ENCODE peak calls at places on chromosomes 13 and 19, in ten cellular contexts. C is BJ, H is cardiac fibroblast, M is tibial nerve, E is A549, L is lower leg skin, O is HepG2, V is adrenal gland, P is AG10803, K is Caco-2. Z is an unnamed sample.

GRCh38 chr13:113546571-113547247 is 37.8 kb upstream of the TFDP1 start:
- DNase-seq in V (no peak), M (no peak), O (no peak), L (no peak), C (no peak), K (no peak), E (no peak), P (no peak), H (peak; percentile 26), Z (peak; percentile 40)

GRCh38 chr13:110756268-110756667 is 42.8 kb downstream of the ING1 start:
- DNase-seq in P (peak; percentile 42), C (no peak), H (peak; percentile 92), V (no peak), L (no peak), K (no peak), O (no peak), M (no peak), E (peak; percentile 14), Z (peak; percentile 71)

GRCh38 chr19:1747285-1748114 is 5.8 kb upstream of the ONECUT3 start:
- DNase-seq in H (peak; percentile 87), M (no peak), V (peak; percentile 34), O (peak; percentile 66), C (peak; percentile 19), P (peak; percentile 65), K (peak; percentile 84), L (no peak), E (peak; percentile 83), Z (peak; percentile 77)

GRCh38 chr19:16899566-16900075 is 10.8 kb downstream of the F2RL3 start:
- DNase-seq in M (no peak), V (peak; percentile 43), K (no peak), P (peak; percentile 25), O (peak; percentile 22), E (peak; percentile 58), H (peak; percentile 43), C (no peak), L (no peak), Z (peak; percentile 41)

GRCh38 chr19:46376241-46377153 is 29.6 kb downstream of the PPP5C start:
- DNase-seq in P (no peak), M (no peak), O (no peak), C (no peak), E (no peak), L (no peak), K (peak; percentile 24), H (no peak), V (no peak), Z (no peak)

GRCh38 chr19:58033741-58034475 is at the start of gene ZSCAN1:
- DNase-seq in C (no peak), V (peak; percentile 78), E (no peak), L (peak; percentile 46), H (peak; percentile 79), O (no peak), K (no peak), P (peak; percentile 58), M (peak; percentile 19), Z (peak; percentile 63)

GRCh38 chr13:71017607-71018006 is 849.4 kb downstream of the DACH1 start:
- DNase-seq in P (no peak), O (no peak), C (no peak), E (no peak), L (no peak), H (no peak), M (no peak), K (no peak), V (no peak), Z (no peak)

GRCh38 chr13:43664700-43665191 is 122.0 kb downstream of the ENOX1 start:
- DNase-seq in L (no peak), O (no peak), P (peak; percentile 67), K (peak; percentile 72), M (no peak), E (peak; percentile 4), C (peak; percentile 41), H (peak; percentile 58), V (no peak), Z (peak; percentile 75)

GRCh38 chr19:16661480-16662034 is 618 bp downstream of the TMEM38A start:
- DNase-seq in V (peak; percentile 40), H (no peak), L (peak; percentile 17), P (no peak), E (no peak), M (peak; percentile 14), K (peak; percentile 38), C (no peak), O (no peak), Z (no peak)

DNA sequence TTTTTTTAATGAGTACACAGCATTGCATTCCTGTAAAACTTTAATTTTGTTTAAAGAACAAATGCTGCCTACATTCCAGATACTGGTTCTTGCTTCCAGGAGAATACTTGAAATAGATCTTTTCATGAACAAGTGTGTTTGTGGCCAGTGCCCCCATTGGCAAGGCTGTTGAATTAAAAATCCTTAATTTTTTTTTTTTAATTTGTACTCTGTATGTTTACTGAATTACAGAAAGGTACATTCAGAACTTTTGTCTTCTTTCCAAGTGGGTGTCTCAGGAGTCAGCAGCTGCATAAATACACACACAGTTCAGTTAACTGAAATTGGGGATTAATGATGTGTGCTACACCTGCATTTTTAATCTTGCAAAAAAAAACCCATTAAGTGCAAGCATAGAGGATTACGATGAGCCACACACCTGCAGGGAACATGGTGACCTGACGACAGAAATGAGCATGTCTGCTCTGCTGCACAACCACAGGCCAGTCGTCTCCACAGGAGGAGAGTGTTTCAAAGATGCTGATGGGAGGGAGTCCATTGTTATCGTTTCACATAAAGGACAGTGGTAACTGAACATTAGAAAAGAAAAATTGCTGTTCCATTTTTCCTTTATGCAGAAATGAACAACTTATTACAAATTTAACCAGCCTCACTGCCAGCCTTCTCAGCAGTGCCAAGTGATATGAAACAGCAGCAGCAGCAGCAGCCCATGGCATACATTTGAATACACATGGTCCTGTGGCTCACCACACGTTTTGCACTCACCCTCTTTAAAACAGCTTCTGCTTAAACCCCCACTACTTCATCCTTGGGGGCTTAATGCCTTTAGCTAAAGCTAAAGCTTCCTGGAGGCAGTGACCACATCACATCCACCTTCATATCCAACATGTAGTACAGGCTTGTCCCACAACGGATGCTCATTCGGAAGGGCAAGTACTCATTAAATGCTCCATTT is 72.3 kb upstream of the RFC3 start:
- DNase-seq in V (no peak), E (no peak), K (no peak), H (no peak), C (no peak), O (no peak), P (no peak), M (no peak), L (no peak), Z (no peak)
- TF ChIP-seq CTCF in V (no peak), E (no peak), K (no peak), H (no peak), C (no peak), O (no peak), P (no peak), M (no peak), L (no peak), Z (no peak)

DNA sequence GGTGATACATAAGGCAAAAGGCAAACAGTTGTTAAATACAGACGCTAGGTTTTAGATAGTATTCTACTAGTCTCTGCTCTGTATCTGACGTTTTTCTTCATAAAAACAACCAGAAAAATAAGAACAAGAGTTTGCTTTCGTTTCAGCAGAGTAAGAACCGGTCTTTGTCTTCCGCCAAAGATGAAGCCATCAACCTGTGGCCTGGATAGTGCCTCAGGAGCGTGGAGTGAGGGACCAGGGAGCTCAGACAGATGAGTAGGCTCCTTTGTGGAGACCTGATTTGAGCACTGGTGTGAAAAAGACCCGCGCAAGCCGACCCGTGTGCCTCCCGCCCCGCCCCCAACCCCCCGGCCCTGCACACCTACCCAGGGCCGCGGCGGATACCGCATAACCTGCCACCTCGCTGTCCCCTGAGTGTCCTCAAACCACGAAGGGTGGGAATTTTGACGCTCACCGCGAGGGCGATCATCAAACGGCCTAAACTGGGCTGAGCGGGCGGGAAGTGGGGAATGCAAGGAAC is 969 bp upstream of the LMO7 start:
- DNase-seq in V (peak; percentile 19), H (no peak), P (no peak), E (no peak), K (peak; percentile 54), C (no peak), O (peak; percentile 24), M (no peak), L (no peak), Z (peak; percentile 34)
- H3K4me3 ChIP-seq in V (peak overlapping the region; percentile 40), H (peak overlapping the region; percentile 31), P (peak overlapping the region; percentile 99), E (peak overlapping the region; percentile 59), K (peak overlapping the region; percentile 57), C (peak overlapping the region; percentile 99), O (peak overlapping the region; percentile 84), M (peak overlapping the region; percentile 82), L (peak overlapping the region; percentile 38), Z (peak overlapping the region; percentile 73)

GRCh38 chr19:51198641-51199040 is 26.2 kb upstream of the CD33 start:
- DNase-seq in C (no peak), P (no peak), V (no peak), K (no peak), E (no peak), H (no peak), M (no peak), L (no peak), O (no peak), Z (no peak)

GRCh38 chr19:51203941-51204720 is 20.7 kb upstream of the CD33 start:
- DNase-seq in H (no peak), K (no peak), V (no peak), C (no peak), M (no peak), L (no peak), P (no peak), E (no peak), O (no peak), Z (no peak)

GRCh38 chr19:51196181-51196580 is 28.7 kb upstream of the CD33 start:
- DNase-seq in H (no peak), K (no peak), E (no peak), O (no peak), L (no peak), V (no peak), M (no peak), C (no peak), P (no peak), Z (no peak)

GRCh38 chr19:51201712-51202111 is 23.2 kb upstream of the CD33 start:
- DNase-seq in H (no peak), K (no peak), C (no peak), V (no peak), L (no peak), P (no peak), E (no peak), O (no peak), M (no peak), Z (no peak)

DNA sequence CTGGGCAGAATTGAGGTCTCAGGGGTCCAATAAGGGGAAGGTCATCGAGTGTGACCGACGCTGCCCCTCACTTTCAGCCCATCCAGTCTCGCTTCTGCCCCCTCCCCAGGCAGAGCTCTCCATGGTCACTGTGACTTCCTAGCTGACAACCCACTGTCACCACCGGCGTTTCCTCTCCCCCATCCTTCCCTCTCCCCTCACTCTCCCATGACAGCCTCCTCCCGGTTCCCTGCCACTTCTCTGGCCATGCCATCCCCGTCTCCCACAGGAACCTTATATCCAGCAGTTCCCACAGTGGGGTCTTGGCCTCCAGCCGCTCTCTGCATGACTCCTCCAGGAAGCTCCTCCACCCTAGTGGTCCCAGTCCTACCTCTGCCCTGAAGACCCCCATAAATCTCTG is 24.8 kb upstream of the CD33 start:
- DNase-seq in H (no peak), C (no peak), O (no peak), L (no peak), V (no peak), M (no peak), E (no peak), P (no peak), K (no peak), Z (no peak)
- TF ChIP-seq CTCF in H (no peak), C (no peak), O (no peak), L (no peak), V (no peak), M (no peak), E (no peak), P (no peak), K (no peak), Z (no peak)

DNA sequence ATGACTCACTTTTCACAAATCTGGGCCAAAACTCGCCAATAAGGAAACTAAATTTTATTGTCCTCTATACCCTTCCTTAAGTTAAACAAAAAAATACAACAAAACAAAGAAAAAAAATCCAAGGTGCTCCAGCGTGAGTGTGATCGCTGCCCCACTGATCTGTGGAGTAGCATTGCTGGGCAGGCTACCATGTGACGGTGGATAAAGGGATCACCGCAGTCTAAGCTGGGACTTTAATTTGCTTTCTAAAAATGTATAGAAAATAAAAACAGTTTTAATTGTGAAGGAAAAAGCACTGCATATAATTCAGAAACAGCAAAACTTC is 92.9 kb downstream of the FLT1 start:
- DNase-seq in K (no peak), V (no peak), E (no peak), H (no peak), P (no peak), O (no peak), M (no peak), C (no peak), L (no peak), Z (no peak)
- H3K4me3 ChIP-seq in K (no peak overlapping the region), V (no peak overlapping the region), E (no peak overlapping the region), H (no peak overlapping the region), P (no peak overlapping the region), O (no peak overlapping the region), M (no peak overlapping the region), C (no peak overlapping the region), L (no peak overlapping the region), Z (no peak overlapping the region)

Z was measured in fibroblast of mammary gland.